ENCODE peak calls at places on chromosomes 2 and 18, in four cellular contexts. L is fibroblast of mammary gland, B is HFFc6, S is WTC11. N is an unnamed sample.

GRCh38 chr2:235002198-235003095 is 50.6 kb downstream of the SH3BP4 start:
- DNase-seq in L (peak; percentile 64), B (no peak), S (no peak), N (no peak)

GRCh38 chr18:26468931-26469340 is 79.4 kb downstream of the KCTD1 start:
- DNase-seq in L (no peak), B (no peak), S (peak; percentile 77), N (no peak)

GRCh38 chr2:62221141-62221540 is 25.2 kb downstream of the B3GNT2 start:
- DNase-seq in L (peak; percentile 62), B (no peak), S (no peak), N (no peak)

GRCh38 chr18:74896390-74896991 is 298.8 kb downstream of the ZNF407 start:
- DNase-seq in L (peak; percentile 12), B (no peak), S (peak; percentile 60), N (no peak)

GRCh38 chr18:63439334-63439733 is 17.1 kb upstream of the VPS4B start:
- DNase-seq in L (peak; percentile 76), B (peak; percentile 44), S (peak; percentile 50), N (peak; percentile 48)

GRCh38 chr2:119012345-119013301 is 70.6 kb downstream of the MARCO start:
- DNase-seq in L (no peak), B (no peak), S (no peak), N (no peak)

GRCh38 chr2:144456680-144457079 is 63.2 kb downstream of the ZEB2 start:
- DNase-seq in L (peak; percentile 97), B (peak; percentile 91), S (no peak), N (peak; percentile 49)

GRCh38 chr2:59888015-59888414 is 665.4 kb downstream of the BCL11A start:
- DNase-seq in L (no peak), B (no peak), S (peak; percentile 29), N (no peak)

GRCh38 chr2:58081000-58081399 is 34.4 kb downstream of the VRK2 start:
- DNase-seq in L (peak; percentile 18), B (no peak), S (no peak), N (no peak)

GRCh38 chr2:225993430-225993829 is 593.9 kb downstream of the NYAP2 start:
- DNase-seq in L (peak; percentile 38), B (peak; percentile 37), S (no peak), N (no peak)

GRCh38 chr2:128593518-128594272 is 275.0 kb upstream of the HS6ST1 start:
- DNase-seq in L (no peak), B (no peak), S (no peak), N (no peak)

GRCh38 chr2:24010477-24011277 is 792 bp downstream of the MFSD2B start:
- DNase-seq in L (no peak), B (no peak), S (no peak), N (no peak)

GRCh38 chr2:6773007-6773693 is 92.6 kb downstream of the CMPK2 start:
- DNase-seq in L (peak; percentile 10), B (peak; percentile 15), S (peak; percentile 73), N (no peak)

GRCh38 chr18:6624271-6624670 is 105.2 kb upstream of the ARHGAP28 start:
- DNase-seq in L (peak; percentile 87), B (peak; percentile 55), S (no peak), N (no peak)

GRCh38 chr18:44812426-44812825 is 131.7 kb downstream of the SETBP1 start:
- DNase-seq in L (no peak), B (no peak), S (no peak), N (no peak)

GRCh38 chr18:66687635-66688034 is 83.7 kb upstream of the CDH19 start:
- DNase-seq in L (no peak), B (no peak), S (no peak), N (no peak)

GRCh38 chr2:45891719-45892118 is 240.2 kb downstream of the PRKCE start:
- DNase-seq in L (no peak), B (no peak), S (no peak), N (no peak)

GRCh38 chr2:140257692-140258300 is 1477.6 kb upstream of the NXPH2 start:
- DNase-seq in L (peak; percentile 16), B (no peak), S (no peak), N (no peak)

GRCh38 chr2:62447411-62447810 is 58.6 kb downstream of the TMEM17 start:
- DNase-seq in L (no peak), B (no peak), S (no peak), N (no peak)

GRCh38 chr18:7535436-7536190 is 31.5 kb upstream of the PTPRM start:
- DNase-seq in L (no peak), B (no peak), S (no peak), N (no peak)

GRCh38 chr2:83006991-83007390 is 1452.1 kb downstream of the SUCLG1 start:
- DNase-seq in L (no peak), B (peak; percentile 35), S (no peak), N (no peak)

GRCh38 chr2:2229898-2230817 is 100.9 kb downstream of the MYT1L start:
- DNase-seq in L (no peak), B (no peak), S (no peak), N (no peak)

GRCh38 chr2:136363921-136364320 is 246.0 kb upstream of the CXCR4 start:
- DNase-seq in L (peak; percentile 2), B (no peak), S (no peak), N (no peak)

GRCh38 chr2:199612509-199613130 is 154.9 kb upstream of the SATB2 start:
- DNase-seq in L (no peak), B (no peak), S (no peak), N (no peak)

GRCh38 chr2:141423212-141423611 is 707.6 kb downstream of the LRP1B start:
- DNase-seq in L (no peak), B (no peak), S (no peak), N (no peak)

GRCh38 chr2:27378096-27378808 is 2.3 kb downstream of the ZNF513 start:
- DNase-seq in L (peak; percentile 21), B (no peak), S (no peak), N (no peak)
- TF ChIP-seq CTCF in L (peak; percentile 9), B (peak; percentile 48), S (no peak), N (peak; percentile 13)

DNA sequence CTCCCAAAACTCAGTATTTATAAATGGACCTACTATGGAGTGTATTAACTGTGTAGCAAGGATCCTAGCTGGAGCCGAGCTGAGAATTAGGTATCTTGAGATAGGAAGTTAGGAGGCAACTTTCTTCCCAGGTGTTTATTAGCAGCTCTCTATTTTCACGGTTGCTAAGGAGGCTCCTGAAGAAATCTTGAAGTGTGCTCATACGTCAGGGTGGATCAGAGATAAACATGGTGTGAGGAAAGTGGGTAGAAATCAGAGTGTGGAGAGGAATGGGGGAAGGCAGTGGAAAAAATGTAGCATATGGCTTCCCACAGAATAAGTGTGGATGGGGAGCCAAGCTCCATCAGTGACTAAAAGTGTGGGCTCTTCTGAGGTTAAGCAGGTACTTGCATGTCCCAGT is 104.3 kb downstream of the ABCA12 start:
- DNase-seq in L (no peak), B (no peak), S (no peak), N (no peak)
- TF ChIP-seq CTCF in L (no peak), B (no peak), S (no peak), N (no peak)

DNA sequence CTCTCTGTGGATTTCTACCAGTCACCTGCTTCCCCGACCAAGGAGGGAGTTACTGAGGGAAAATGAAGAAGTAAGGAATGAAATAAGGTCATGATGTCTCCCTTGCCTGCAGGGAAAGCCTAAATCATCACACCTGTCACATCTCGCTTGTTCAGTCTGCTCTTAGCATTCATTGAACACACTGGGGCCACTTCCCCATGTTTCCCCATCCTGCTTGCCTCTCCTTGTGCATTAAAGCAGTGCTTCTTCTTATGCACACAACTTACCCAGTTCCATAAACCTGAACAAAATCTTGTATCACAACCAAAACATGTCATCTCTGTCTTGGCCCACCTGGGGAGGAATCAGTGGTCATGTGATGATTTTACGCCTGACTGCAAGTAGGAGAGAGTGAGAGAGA is 219.9 kb downstream of the HAUS1 start:
- DNase-seq in L (no peak), B (no peak), S (no peak), N (no peak)
- TF ChIP-seq CTCF in L (no peak), B (no peak), S (no peak), N (no peak)

GRCh38 chr2:206068207-206068606 is 17.8 kb downstream of the INO80D start:
- DNase-seq in L (no peak), B (no peak), S (no peak), N (no peak)

GRCh38 chr2:206064077-206064476 is 21.9 kb downstream of the INO80D start:
- DNase-seq in L (no peak), B (no peak), S (no peak), N (no peak)

GRCh38 chr2:206063635-206064034 is 22.3 kb downstream of the INO80D start:
- DNase-seq in L (no peak), B (no peak), S (no peak), N (no peak)

DNA sequence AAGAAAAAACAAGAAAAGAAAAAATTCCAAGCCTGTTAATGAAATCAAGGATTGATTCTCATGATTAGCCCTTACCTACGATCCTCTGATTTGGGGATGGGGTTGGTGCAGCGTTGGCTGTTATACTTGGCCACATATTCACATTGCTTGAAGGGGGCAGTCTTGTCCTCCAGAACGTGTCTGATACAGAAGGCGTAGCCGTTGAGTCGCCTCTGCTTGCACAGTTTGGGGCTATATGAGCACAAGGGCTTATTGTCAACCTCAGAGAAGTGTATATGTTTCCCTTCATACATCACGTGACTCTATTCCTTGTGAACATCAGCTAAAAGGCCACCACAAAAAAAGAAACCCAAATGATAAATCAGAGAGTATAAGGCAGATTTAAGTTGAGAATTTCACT is 23.2 kb downstream of the INO80D start:
- DNase-seq in L (no peak), B (no peak), S (no peak), N (no peak)
- TF ChIP-seq CTCF in L (no peak), B (no peak), S (no peak), N (no peak)

N was measured in AG04450.